ENCODE peak calls at places on chromosomes 13 and 19, in eight cellular contexts. U is GM23248, J is endodermal cell, L is endothelial cell of umbilical vein, T is heart right ventricle, R is left ventricle myocardium inferior, N is sigmoid colon, B is cardiac muscle cell. O is an unnamed sample.

GRCh38 chr13:35163674-35164073 is 221.6 kb downstream of the NBEA start:
- DNase-seq in L (no peak), U (no peak), N (no peak), T (no peak), J (no peak), B (no peak), R (no peak), O (no peak)

GRCh38 chr19:16524991-16525734 is 17.1 kb downstream of the CHERP start:
- DNase-seq in N (no peak), R (no peak), L (no peak), T (no peak), J (no peak), B (no peak), U (no peak), O (no peak)

GRCh38 chr13:33918199-33918932 is 100.4 kb downstream of the RFC3 start:
- DNase-seq in L (peak; percentile 28), N (no peak), T (no peak), B (peak; percentile 64), R (no peak), J (no peak), U (peak; percentile 94), O (peak; percentile 12)

GRCh38 chr19:7348587-7349230 is at the start of gene ARHGEF18:
- DNase-seq in J (no peak), U (no peak), B (no peak), R (peak; percentile 23), T (no peak), L (no peak), N (peak; percentile 61), O (no peak)

GRCh38 chr13:45292176-45292575 is 48.8 kb downstream of the TPT1 start:
- DNase-seq in T (no peak), B (no peak), U (peak; percentile 41), L (no peak), N (no peak), J (peak; percentile 33), R (no peak), O (no peak)

GRCh38 chr13:113837554-113838355 is 26.1 kb downstream of the GAS6 start:
- DNase-seq in L (peak; percentile 92), B (peak; percentile 52), T (peak; percentile 94), U (peak; percentile 99), R (peak; percentile 96), J (peak; percentile 86), N (peak; percentile 98), O (peak; percentile 90)

GRCh38 chr13:37492741-37493514 is 105.6 kb downstream of the POSTN start:
- DNase-seq in L (no peak), N (no peak), B (peak; percentile 4), R (no peak), J (no peak), U (peak; percentile 87), T (no peak), O (peak; percentile 47)

GRCh38 chr19:33254245-33254824 is 28.7 kb upstream of the SLC7A10 start:
- DNase-seq in R (no peak), J (no peak), L (no peak), T (no peak), N (no peak), U (no peak), B (no peak), O (no peak)

GRCh38 chr19:12793290-12794195 is 2.3 kb downstream of the JUNB start:
- DNase-seq in B (peak; percentile 93), T (peak; percentile 95), N (peak; percentile 97), J (peak; percentile 96), R (peak; percentile 93), U (peak; percentile 95), L (peak; percentile 97), O (peak; percentile 94)

GRCh38 chr13:110221331-110221730 is 85.6 kb downstream of the COL4A1 start:
- DNase-seq in R (no peak), L (no peak), U (no peak), T (no peak), N (no peak), J (no peak), B (no peak), O (no peak)

GRCh38 chr19:45798995-45799517 is 6.4 kb upstream of the DMWD start:
- DNase-seq in J (peak; percentile 89), L (peak; percentile 79), T (peak; percentile 64), R (peak; percentile 56), N (no peak), U (peak; percentile 91), B (peak; percentile 68), O (peak; percentile 73)

GRCh38 chr19:13865578-13866462 is 11.1 kb upstream of the NANOS3 start:
- DNase-seq in T (no peak), L (no peak), J (no peak), R (no peak), B (peak; percentile 39), N (no peak), U (peak; percentile 54), O (no peak)

GRCh38 chr19:11373166-11373884 is 1.1 kb upstream of the SWSAP1 start:
- DNase-seq in J (peak; percentile 89), L (no peak), T (no peak), N (no peak), B (peak; percentile 89), R (no peak), U (peak; percentile 42), O (no peak)

GRCh38 chr19:41263042-41263849 is 926 bp upstream of the HNRNPUL1 start:
- DNase-seq in N (peak; percentile 89), J (peak; percentile 80), B (peak; percentile 76), L (no peak), T (peak; percentile 63), R (peak; percentile 57), U (peak; percentile 93), O (peak; percentile 80)

GRCh38 chr19:8585894-8586750 is 8.9 kb upstream of the MYO1F start:
- DNase-seq in L (no peak), U (peak; percentile 37), T (peak; percentile 63), N (no peak), B (peak; percentile 72), R (peak; percentile 42), J (peak; percentile 97), O (peak; percentile 64)

GRCh38 chr19:41223431-41224234 is 4.6 kb downstream of the AXL start:
- DNase-seq in N (peak; percentile 72), J (peak; percentile 93), L (peak; percentile 83), B (peak; percentile 29), R (no peak), T (no peak), U (peak; percentile 91), O (peak; percentile 95)

GRCh38 chr19:57682226-57682766 is 519 bp downstream of the ZNF551 start:
- DNase-seq in U (no peak), N (peak; percentile 61), L (no peak), B (no peak), T (no peak), R (no peak), J (no peak), O (no peak)

GRCh38 chr19:17209126-17210036 is 5.8 kb upstream of the USE1 start:
- DNase-seq in N (no peak), L (peak; percentile 43), B (peak; percentile 45), R (no peak), U (peak; percentile 48), J (peak; percentile 100), T (no peak), O (peak; percentile 40)

GRCh38 chr13:109157275-109157674 is 527.9 kb downstream of the MYO16 start:
- DNase-seq in T (no peak), R (no peak), B (no peak), U (no peak), N (no peak), J (peak; percentile 71), L (no peak), O (peak; percentile 68)

DNA sequence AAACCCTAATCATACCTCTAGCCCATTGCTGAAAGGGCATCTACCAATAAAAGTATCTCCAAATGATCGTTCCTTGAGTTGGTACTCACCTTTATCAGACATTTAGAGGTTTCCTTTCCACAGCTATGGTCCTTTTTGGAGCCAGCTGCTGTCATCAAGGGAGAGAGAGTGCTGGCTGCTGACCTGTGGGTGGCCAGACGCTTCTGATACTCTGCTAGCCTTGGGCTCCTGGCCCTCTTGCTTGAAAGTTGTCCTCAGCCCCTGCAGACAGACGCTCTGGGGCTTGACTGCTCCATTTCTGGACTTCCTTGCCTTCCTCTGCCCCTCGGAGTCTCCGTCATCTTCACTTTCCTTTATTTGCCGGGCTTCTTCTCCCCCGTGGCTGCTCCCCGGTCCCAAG is 499.1 kb downstream of the DIAPH3 start:
- DNase-seq in J (no peak), T (no peak), N (no peak), U (no peak), B (no peak), L (no peak), R (no peak), O (no peak)
- H3K27ac ChIP-seq in J (no peak overlapping the region), T (no peak overlapping the region), N (no peak overlapping the region), U (no peak overlapping the region), B (no peak overlapping the region), L (no peak overlapping the region), R (no peak overlapping the region), O (no peak overlapping the region)

GRCh38 chr19:27672309-27673047 is 1540.5 kb downstream of the UQCRFS1 start:
- DNase-seq in N (no peak), U (no peak), R (peak; percentile 32), L (no peak), T (peak; percentile 22), B (no peak), J (peak; percentile 5), O (peak; percentile 19)
- H3K9me3 ChIP-seq in N (no peaks in the 10 kb centered on the region), U (no peaks in the 10 kb centered on the region), R (no peaks in the 10 kb centered on the region), L (no peaks in the 10 kb centered on the region), T (no peaks in the 10 kb centered on the region), B (no peaks in the 10 kb centered on the region), J (peaks cover 73% of the 10 kb centered on the region), O (no peaks in the 10 kb centered on the region)

DNA sequence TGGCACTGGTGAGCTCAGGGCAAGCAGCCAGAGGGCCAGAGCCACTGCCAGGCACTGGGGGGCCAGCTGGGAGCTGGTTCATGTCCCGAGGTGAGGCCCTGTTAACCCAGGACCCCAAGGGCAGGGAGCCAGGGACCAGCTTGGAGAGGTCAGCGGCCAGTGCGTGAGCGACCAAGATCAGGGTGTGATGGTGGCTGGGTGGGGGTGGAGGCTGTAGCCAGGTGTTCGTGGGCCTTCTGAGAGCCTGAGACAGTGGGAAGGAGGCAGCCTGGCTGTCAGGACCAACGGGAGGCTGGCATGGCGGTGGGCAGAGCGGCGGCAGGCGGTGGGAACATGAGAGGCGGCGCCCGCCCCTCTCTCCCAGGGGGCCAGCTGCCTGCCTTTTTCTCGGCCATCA is 8.1 kb upstream of the KPTN start:
- DNase-seq in T (no peak), N (peak; percentile 58), U (no peak), B (no peak), R (no peak), J (no peak), L (no peak), O (no peak)
- H3K4me3 ChIP-seq in T (no peak overlapping the region), N (no peak overlapping the region), U (no peak overlapping the region), B (no peak overlapping the region), R (no peak overlapping the region), J (no peak overlapping the region), L (no peak overlapping the region), O (no peak overlapping the region)

GRCh38 chr19:29812881-29813275 is 1.1 kb downstream of the CCNE1 start:
- DNase-seq in R (no peak), B (no peak), T (no peak), J (no peak), U (no peak), L (no peak), N (no peak), O (no peak)

GRCh38 chr19:29813665-29814064 is 1.9 kb downstream of the CCNE1 start:
- DNase-seq in N (no peak), R (no peak), T (no peak), J (no peak), U (no peak), B (no peak), L (no peak), O (no peak)

GRCh38 chr19:29812080-29812880 is 489 bp downstream of the CCNE1 start:
- DNase-seq in T (peak; percentile 43), L (no peak), B (peak; percentile 28), U (peak; percentile 38), J (peak; percentile 61), R (peak; percentile 20), N (no peak), O (no peak)

GRCh38 chr19:29817316-29817715 is 5.5 kb downstream of the CCNE1 start:
- DNase-seq in L (no peak), T (no peak), J (no peak), N (no peak), R (no peak), U (no peak), B (no peak), O (no peak)

GRCh38 chr19:29815231-29815630 is 3.4 kb downstream of the CCNE1 start:
- DNase-seq in N (no peak), U (no peak), B (no peak), T (no peak), L (no peak), J (no peak), R (no peak), O (no peak)
- H3K27ac ChIP-seq in N (no peak overlapping the region), U (no peak overlapping the region), B (no peak overlapping the region), T (no peak overlapping the region), L (no peak overlapping the region), J (no peak overlapping the region), R (no peak overlapping the region), O (no peak overlapping the region)

O was measured in SJSA1.